ENCODE peak calls at places on chromosome 15, in seven cellular contexts. I is AG08396, B is GM19239, G is DMS153, W is AG20443, Q is GM20000, A is Daoy. O is an unnamed sample.

GRCh38 chr15:101309436-101310162 is 14.6 kb upstream of the SNRPA1 start:
- DNase-seq in I (no peak), A (no peak), B (no peak), G (no peak), W (no peak), Q (no peak), O (no peak)

GRCh38 chr15:71116366-71116765 is 1.1 kb downstream of the THSD4 start:
- DNase-seq in W (no peak), A (no peak), G (no peak), Q (no peak), I (no peak), B (no peak), O (no peak)

GRCh38 chr15:64503640-64504039 is 43.3 kb downstream of the ZNF609 start:
- DNase-seq in I (no peak), W (no peak), G (no peak), A (no peak), B (no peak), Q (no peak), O (peak)

GRCh38 chr15:84741151-84741550 is 7.2 kb upstream of the ZNF592 start:
- DNase-seq in G (no peak), I (no peak), A (no peak), B (no peak), Q (no peak), W (no peak), O (no peak)

GRCh38 chr15:42772126-42772525 is 35.2 kb upstream of the CDAN1 start:
- DNase-seq in B (no peak), I (no peak), A (no peak), Q (no peak), W (no peak), G (no peak), O (no peak)

GRCh38 chr15:35078221-35078915 is 6.7 kb downstream of the NANOGP8 start:
- DNase-seq in G (peak), I (peak), W (peak), A (peak), Q (peak), B (peak), O (peak)

GRCh38 chr15:66833803-66834202 is 131.8 kb downstream of the SMAD6 start:
- DNase-seq in G (no peak), B (no peak), Q (no peak), A (no peak), I (no peak), W (no peak), O (no peak)

GRCh38 chr15:35746121-35746520 is 200.2 kb upstream of the DPH6 start:
- DNase-seq in W (peak), G (no peak), A (peak), Q (no peak), I (no peak), B (no peak), O (no peak)

GRCh38 chr15:39595621-39596221 is 14.8 kb downstream of the THBS1 start:
- DNase-seq in A (peak), G (no peak), I (no peak), W (no peak), B (no peak), Q (no peak), O (no peak)

GRCh38 chr15:57635300-57635944 is 43.7 kb downstream of the MYZAP start:
- DNase-seq in B (no peak), W (no peak), I (no peak), A (no peak), G (no peak), Q (no peak), O (no peak)

GRCh38 chr15:56736308-56736707 is 3.0 kb upstream of the ZNF280D start:
- DNase-seq in B (no peak), Q (no peak), A (peak), W (peak), G (no peak), I (no peak), O (no peak)

GRCh38 chr15:78076231-78077052 is 1.1 kb downstream of the TBC1D2B start:
- DNase-seq in I (no peak), W (no peak), B (no peak), G (no peak), A (no peak), Q (no peak), O (no peak)

GRCh38 chr15:39230205-39230916 is 350.5 kb upstream of the THBS1 start:
- DNase-seq in I (no peak), B (no peak), Q (no peak), A (no peak), G (peak), W (no peak), O (no peak)

GRCh38 chr15:64985382-64986033 is 4.2 kb downstream of the SPG21 start:
- DNase-seq in W (peak), A (peak), I (no peak), Q (no peak), G (no peak), B (no peak), O (peak)

GRCh38 chr15:69104050-69104750 is 56.2 kb upstream of the GLCE start:
- DNase-seq in W (no peak), G (no peak), A (no peak), Q (peak), B (peak), I (no peak), O (peak)

O was measured in GM12865.